ENCODE peak calls at places on chromosomes 13 and 19, in ten cellular contexts. F is GM12865; Y is anterior cingulate cortex; W is OCI-LY7; P is HS-27A; E is NCI-H1417; J is A172; G is stimulated activated CD4-positive, alpha-beta T cell treated with anti-CD3 and anti-CD28 coated beads, Interleukin-1b, Interleukin-23, amount 100 ng/mL, for 48 hours; U is mucosa of descending colon; Q is spleen. C is an unnamed sample.

GRCh38 chr13:27953671-27954405 is 15.3 kb downstream of the CDX2 start:
- DNase-seq in W (no peak), E (peak; percentile 81), J (no peak), F (peak; percentile 81), Q (peak; percentile 92), P (no peak), G (peak; percentile 63), Y (no peak), U (peak; percentile 84), C (peak; percentile 75)

GRCh38 chr13:57635541-57635940 is 4.0 kb downstream of the PCDH17 start:
- DNase-seq in E (no peak), J (no peak), Y (no peak), G (no peak), W (no peak), F (no peak), Q (no peak), U (no peak), P (no peak), C (no peak)

GRCh38 chr19:49186108-49186507 is 28.5 kb downstream of the TRPM4 start:
- DNase-seq in Q (no peak), Y (no peak), P (no peak), U (no peak), W (peak; percentile 49), G (no peak), E (no peak), F (no peak), J (no peak), C (no peak)

GRCh38 chr13:111110054-111110453 is 5.1 kb upstream of the ARHGEF7 start:
- DNase-seq in G (no peak), J (no peak), Q (no peak), W (no peak), F (no peak), Y (no peak), P (no peak), E (no peak), U (no peak), C (no peak)

GRCh38 chr19:33622809-33623511 is 1.2 kb downstream of the CHST8 start:
- DNase-seq in U (no peak), Y (no peak), F (no peak), Q (no peak), G (no peak), W (no peak), E (no peak), J (no peak), P (no peak), C (no peak)

GRCh38 chr19:46955114-46955812 is 64.4 kb upstream of the NPAS1 start:
- DNase-seq in P (no peak), W (peak; percentile 31), U (no peak), G (peak; percentile 8), Q (no peak), Y (no peak), F (peak; percentile 50), E (no peak), J (no peak), C (peak; percentile 46)

GRCh38 chr13:57624565-57625435 is 6.7 kb upstream of the PCDH17 start:
- DNase-seq in Q (no peak), G (no peak), U (no peak), J (peak; percentile 33), P (peak; percentile 8), F (peak; percentile 47), E (peak; percentile 73), Y (peak; percentile 16), W (peak; percentile 35), C (no peak)

GRCh38 chr13:37618554-37618953 is 20.0 kb upstream of the POSTN start:
- DNase-seq in W (no peak), G (no peak), Y (no peak), U (no peak), J (peak; percentile 54), F (no peak), E (no peak), Q (no peak), P (peak; percentile 45), C (no peak)

GRCh38 chr13:26254583-26255102 is 714 bp downstream of the CDK8 start:
- DNase-seq in Y (peak; percentile 32), J (peak; percentile 7), G (peak; percentile 41), Q (peak; percentile 93), E (peak; percentile 27), F (peak; percentile 69), U (peak; percentile 78), P (no peak), W (peak; percentile 62), C (peak; percentile 67)

GRCh38 chr13:49633687-49634086 is 5.4 kb downstream of the ARL11 start:
- DNase-seq in P (no peak), W (no peak), F (no peak), G (no peak), U (no peak), J (no peak), Q (no peak), Y (no peak), E (no peak), C (no peak)

GRCh38 chr19:19618384-19619051 is at the start of gene PBX4:
- DNase-seq in F (peak; percentile 98), P (peak; percentile 59), W (peak; percentile 97), E (peak; percentile 91), Y (peak; percentile 91), G (peak; percentile 99), J (peak; percentile 87), U (peak; percentile 98), Q (peak; percentile 99), C (peak; percentile 99)

GRCh38 chr19:1216756-1217155 is 11.2 kb downstream of the STK11 start:
- DNase-seq in J (no peak), P (no peak), W (no peak), E (no peak), Q (no peak), Y (no peak), F (no peak), U (no peak), G (no peak), C (no peak)

GRCh38 chr19:17348700-17349099 is 11.3 kb downstream of the GTPBP3 start:
- DNase-seq in W (no peak), G (no peak), E (no peak), Q (peak; percentile 85), U (peak; percentile 67), P (no peak), J (peak; percentile 87), F (no peak), Y (no peak), C (no peak)

GRCh38 chr19:18171605-18172327 is 1.8 kb upstream of the IFI30 start:
- DNase-seq in G (no peak), J (no peak), Q (no peak), P (no peak), F (peak; percentile 55), U (no peak), E (no peak), Y (no peak), W (no peak), C (no peak)

GRCh38 chr19:55809381-55810058 is 22.3 kb downstream of the NLRP11 start:
- DNase-seq in U (peak; percentile 74), F (peak; percentile 89), P (peak; percentile 48), G (peak; percentile 66), E (peak; percentile 89), Y (no peak), W (peak; percentile 89), Q (peak; percentile 83), J (peak; percentile 97), C (peak; percentile 59)

GRCh38 chr13:29707876-29708543 is 112.5 kb upstream of the SLC7A1 start:
- DNase-seq in Y (peak; percentile 14), U (peak; percentile 50), G (peak; percentile 57), P (peak; percentile 20), J (peak; percentile 70), E (peak; percentile 45), F (peak; percentile 59), W (peak; percentile 54), Q (no peak), C (peak; percentile 63)

GRCh38 chr19:34254552-34255432 is at the start of gene GARRE1:
- DNase-seq in W (peak; percentile 58), P (no peak), U (no peak), Q (peak; percentile 86), Y (no peak), F (peak; percentile 84), J (no peak), E (peak; percentile 65), G (peak; percentile 80), C (peak; percentile 49)

GRCh38 chr19:12496480-12496879 is 11.9 kb upstream of the ZNF709 start:
- DNase-seq in Q (no peak), Y (no peak), W (no peak), G (no peak), F (no peak), E (no peak), U (no peak), J (no peak), P (no peak), C (no peak)

GRCh38 chr13:114134944-114135610 is 2.7 kb upstream of the RASA3 start:
- DNase-seq in G (no peak), W (no peak), Y (no peak), E (peak; percentile 60), J (no peak), U (peak; percentile 16), P (no peak), F (no peak), Q (peak; percentile 51), C (no peak)

GRCh38 chr19:961866-962620 is 22.1 kb upstream of the WDR18 start:
- DNase-seq in Q (no peak), P (no peak), G (no peak), E (no peak), J (peak; percentile 68), U (peak; percentile 80), W (no peak), F (no peak), Y (no peak), C (no peak)

GRCh38 chr13:48234652-48235099 is 1.7 kb downstream of the ITM2B start:
- DNase-seq in E (no peak), P (no peak), W (no peak), U (no peak), Y (no peak), J (no peak), Q (no peak), F (no peak), G (no peak), C (no peak)

GRCh38 chr13:27034678-27035111 is 136.9 kb downstream of the USP12 start:
- DNase-seq in Q (no peak), E (no peak), U (no peak), J (no peak), G (no peak), Y (no peak), P (no peak), F (no peak), W (no peak), C (no peak)

GRCh38 chr13:29520671-29521070 is 74.8 kb downstream of the SLC7A1 start:
- DNase-seq in J (peak; percentile 84), W (no peak), P (peak; percentile 65), E (no peak), Y (no peak), G (no peak), Q (no peak), F (no peak), U (no peak), C (no peak)

GRCh38 chr19:3098515-3099346 is 4.6 kb downstream of the GNA11 start:
- DNase-seq in G (no peak), Y (no peak), W (peak; percentile 25), P (no peak), F (peak; percentile 24), J (no peak), U (peak; percentile 71), E (no peak), Q (peak; percentile 86), C (no peak)

GRCh38 chr13:24161010-24161775 is 673 bp downstream of the SPATA13 start:
- DNase-seq in Y (no peak), G (peak; percentile 27), U (peak; percentile 70), J (no peak), Q (peak; percentile 88), F (peak; percentile 49), W (peak; percentile 45), E (no peak), P (no peak), C (peak; percentile 48)

GRCh38 chr13:63288576-63288975 is 1872.9 kb upstream of the PCDH20 start:
- DNase-seq in U (no peak), F (no peak), P (peak; percentile 26), G (no peak), Q (no peak), W (no peak), J (no peak), E (no peak), Y (no peak), C (no peak)

GRCh38 chr13:78410164-78410563 is 193.2 kb downstream of the POU4F1 start:
- DNase-seq in Y (no peak), P (no peak), W (no peak), J (no peak), G (no peak), U (no peak), Q (no peak), F (no peak), E (no peak), C (no peak)